ENCODE peak calls at places on chromosomes 13 and 19, in ten cellular contexts. O, J, Q, V, P, G, N, E, S and F are unnamed samples.

GRCh38 chr19:51505904-51506303 is 4.3 kb upstream of the SIGLEC12 start:
- DNase-seq in O (no peak), J (no peak), Q (no peak), V (no peak), P (no peak), G (no peak), N (no peak), E (no peak), S (no peak), F (no peak)

GRCh38 chr13:78054152-78054551 is 135.5 kb upstream of the EDNRB start:
- DNase-seq in O (no peak), J (no peak), Q (no peak), V (no peak), P (no peak), G (no peak), N (no peak), E (no peak), S (no peak), F (no peak)

GRCh38 chr13:91185294-91185863 is 162.1 kb upstream of the MIR17HG start:
- DNase-seq in O (no peak), J (no peak), Q (no peak), V (no peak), P (no peak), G (no peak), N (no peak), E (peak), S (peak), F (no peak)

GRCh38 chr13:94433055-94433947 is 46.2 kb downstream of the DCT start:
- DNase-seq in O (peak), J (no peak), Q (peak), V (no peak), P (no peak), G (no peak), N (no peak), E (no peak), S (no peak), F (peak)

GRCh38 chr19:3649888-3650287 is 23.3 kb upstream of the CACTIN start:
- DNase-seq in O (no peak), J (no peak), Q (no peak), V (no peak), P (no peak), G (no peak), N (no peak), E (no peak), S (no peak), F (no peak)

GRCh38 chr13:97471721-97472120 is 37.8 kb downstream of the RAP2A start:
- DNase-seq in O (no peak), J (no peak), Q (no peak), V (no peak), P (no peak), G (no peak), N (no peak), E (peak), S (no peak), F (no peak)

GRCh38 chr13:113918981-113919646 is 54.8 kb downstream of the C13orf46 start:
- DNase-seq in O (no peak), J (peak), Q (peak), V (no peak), P (no peak), G (peak), N (no peak), E (no peak), S (no peak), F (no peak)

GRCh38 chr19:43784251-43784980 is 3.6 kb upstream of the KCNN4 start:
- DNase-seq in O (no peak), J (peak), Q (peak), V (peak), P (peak), G (no peak), N (peak), E (peak), S (peak), F (no peak)

GRCh38 chr13:44565881-44566280 is 10.2 kb downstream of the TSC22D1 start:
- DNase-seq in O (no peak), J (peak), Q (no peak), V (no peak), P (no peak), G (no peak), N (no peak), E (peak), S (no peak), F (no peak)

GRCh38 chr19:5360003-5360820 is 19.6 kb upstream of the PTPRS start:
- DNase-seq in O (no peak), J (peak), Q (no peak), V (no peak), P (no peak), G (no peak), N (no peak), E (peak), S (no peak), F (no peak)

GRCh38 chr19:4206818-4207484 is 22.4 kb upstream of the EBI3 start:
- DNase-seq in O (no peak), J (peak), Q (no peak), V (no peak), P (no peak), G (no peak), N (no peak), E (peak), S (no peak), F (no peak)

GRCh38 chr19:30360378-30361106 is 11.6 kb upstream of the ZNF536 start:
- DNase-seq in O (no peak), J (peak), Q (peak), V (no peak), P (no peak), G (peak), N (no peak), E (no peak), S (no peak), F (no peak)

GRCh38 chr13:113491418-113491883 is 940 bp upstream of the DCUN1D2 start:
- DNase-seq in O (no peak), J (peak), Q (no peak), V (no peak), P (no peak), G (no peak), N (no peak), E (peak), S (peak), F (no peak)

GRCh38 chr13:22265563-22265962 is 594.7 kb downstream of the FGF9 start:
- DNase-seq in O (no peak), J (no peak), Q (no peak), V (no peak), P (no peak), G (no peak), N (no peak), E (no peak), S (no peak), F (no peak)

GRCh38 chr19:45601524-45602522 is at the start of gene GPR4:
- DNase-seq in O (no peak), J (no peak), Q (no peak), V (no peak), P (no peak), G (no peak), N (no peak), E (no peak), S (no peak), F (no peak)

GRCh38 chr13:27005976-27006518 is 165.6 kb downstream of the USP12 start:
- DNase-seq in O (no peak), J (no peak), Q (peak), V (no peak), P (no peak), G (peak), N (no peak), E (no peak), S (no peak), F (no peak)

GRCh38 chr19:4577020-4577782 is 17.7 kb upstream of the SEMA6B start:
- DNase-seq in O (no peak), J (peak), Q (no peak), V (no peak), P (no peak), G (no peak), N (no peak), E (no peak), S (no peak), F (no peak)

GRCh38 chr13:112194579-112194978 is 127.6 kb downstream of the SOX1 start:
- DNase-seq in O (no peak), J (no peak), Q (no peak), V (no peak), P (no peak), G (no peak), N (no peak), E (no peak), S (no peak), F (no peak)

GRCh38 chr13:69585656-69586055 is 522.0 kb upstream of the ATXN8OS start:
- DNase-seq in O (no peak), J (no peak), Q (no peak), V (no peak), P (no peak), G (no peak), N (no peak), E (no peak), S (no peak), F (no peak)

GRCh38 chr19:46622118-46622446 is 2.8 kb downstream of the PTGIR start:
- DNase-seq in O (no peak), J (no peak), Q (no peak), V (no peak), P (no peak), G (no peak), N (no peak), E (no peak), S (no peak), F (no peak)

GRCh38 chr13:79409828-79410227 is 3.8 kb upstream of the RBM26 start:
- DNase-seq in O (no peak), J (no peak), Q (no peak), V (no peak), P (no peak), G (no peak), N (no peak), E (no peak), S (no peak), F (no peak)

GRCh38 chr19:11067356-11068113 is 21.7 kb upstream of the LDLR start:
- DNase-seq in O (no peak), J (no peak), Q (no peak), V (no peak), P (no peak), G (no peak), N (no peak), E (peak), S (no peak), F (no peak)